ENCODE peak calls at places on chromosomes 1 and 21, in four cellular contexts. A, I, Z and Y are unnamed samples. For H3K4me1, the result is how much of the 10 kb centered on the place peaks cover.

GRCh38 chr1:184030433-184031126 is 6.9 kb downstream of the COLGALT2 start:
- DNase-seq in A (no peak), I (no peak), Z (no peak), Y (no peak)

GRCh38 chr1:36464605-36465393 is 615 bp upstream of the MRPS15 start:
- DNase-seq in I (peak), Z (peak), A (no peak), Y (no peak)

GRCh38 chr1:87714278-87714677 is 385.6 kb downstream of the LMO4 start:
- DNase-seq in I (no peak), Z (no peak), A (no peak), Y (no peak)

GRCh38 chr1:193322218-193322617 is 135.8 kb upstream of the B3GALT2 start:
- DNase-seq in I (peak), Z (no peak), A (no peak), Y (no peak)

GRCh38 chr1:23727362-23727811 is 15.9 kb upstream of the ELOA start:
- DNase-seq in Z (no peak), A (peak), I (peak), Y (peak)

GRCh38 chr1:187680823-187681222 is 852.1 kb downstream of the PLA2G4A start:
- DNase-seq in Z (no peak), A (no peak), I (peak), Y (no peak)

GRCh38 chr1:103248417-103249102 is 140.2 kb upstream of the COL11A1 start:
- DNase-seq in I (no peak), Z (no peak), A (no peak), Y (no peak)

GRCh38 chr1:152954436-152954835 is 7.4 kb downstream of the SPRR5 start:
- DNase-seq in I (no peak), Z (no peak), A (no peak), Y (no peak)

GRCh38 chr21:45355573-45355972 is 49.4 kb upstream of the COL18A1 start:
- DNase-seq in A (no peak), I (no peak), Z (no peak), Y (peak)

GRCh38 chr21:44793269-44794030 is 8.2 kb downstream of the UBE2G2 start:
- DNase-seq in Z (peak), A (peak), I (peak), Y (no peak)

GRCh38 chr1:244435562-244436205 is 16.0 kb downstream of the ADSS2 start:
- DNase-seq in Z (no peak), I (peak), A (no peak), Y (no peak)

GRCh38 chr1:205294175-205294913 is 27.2 kb downstream of the NUAK2 start:
- DNase-seq in I (peak), Z (no peak), A (peak), Y (no peak)

GRCh38 chr1:156387899-156388813 is 19.1 kb downstream of the RHBG start:
- DNase-seq in I (no peak), Z (peak), A (no peak), Y (no peak)

GRCh38 chr1:1225238-1225845 is 6.5 kb downstream of the SDF4 start:
- DNase-seq in Z (no peak), A (no peak), I (no peak), Y (no peak)

GRCh38 chr1:10696977-10697376 is 99.5 kb downstream of the CASZ1 start:
- DNase-seq in Z (no peak), A (no peak), I (peak), Y (no peak)

GRCh38 chr21:46096997-46097825 is 701 bp upstream of the COL6A2 start:
- DNase-seq in Z (no peak), I (no peak), A (peak), Y (peak)

GRCh38 chr1:198269352-198269940 is 112.6 kb downstream of the NEK7 start:
- DNase-seq in Z (no peak), I (no peak), A (no peak), Y (no peak)

GRCh38 chr1:186442651-186443114 is 18.2 kb downstream of the PDC start:
- DNase-seq in Z (no peak), A (no peak), I (peak), Y (no peak)

GRCh38 chr1:85569122-85569521 is 11.4 kb upstream of the CCN1 start:
- DNase-seq in I (peak), A (no peak), Z (no peak), Y (no peak)

GRCh38 chr1:78676347-78676982 is 26.8 kb downstream of the IFI44 start:
- DNase-seq in I (peak), Z (peak), A (peak), Y (no peak)

GRCh38 chr1:18160290-18160942 is 52.8 kb downstream of the IGSF21 start:
- DNase-seq in I (no peak), A (no peak), Z (no peak), Y (peak)

GRCh38 chr1:222616535-222616934 is 1.4 kb upstream of the MIA3 start:
- DNase-seq in A (peak), Z (no peak), I (peak), Y (no peak)

GRCh38 chr1:37423810-37424209 is 50.6 kb upstream of the ZC3H12A start:
- DNase-seq in Z (peak), A (no peak), I (no peak), Y (no peak)

GRCh38 chr1:59570524-59570923 is 244.2 kb upstream of the HOOK1 start:
- DNase-seq in I (peak), A (no peak), Z (peak), Y (no peak)

GRCh38 chr21:36321325-36322082 is 1.5 kb downstream of the MORC3 start:
- DNase-seq in I (peak), Z (no peak), A (no peak), Y (no peak)

GRCh38 chr1:11691302-11691914 is at the start of gene DRAXIN:
- DNase-seq in I (no peak), A (no peak), Z (no peak), Y (peak)

GRCh38 chr1:198064181-198064580 is 92.6 kb upstream of the NEK7 start:
- DNase-seq in Z (no peak), I (peak), A (no peak), Y (no peak)

GRCh38 chr1:184060316-184060715 is 8.8 kb downstream of the TSEN15 start:
- DNase-seq in Z (no peak), I (peak), A (no peak), Y (no peak)

GRCh38 chr1:31752258-31752657 is 11.9 kb downstream of the ADGRB2 start:
- DNase-seq in I (no peak), A (no peak), Z (no peak), Y (no peak)

DNA sequence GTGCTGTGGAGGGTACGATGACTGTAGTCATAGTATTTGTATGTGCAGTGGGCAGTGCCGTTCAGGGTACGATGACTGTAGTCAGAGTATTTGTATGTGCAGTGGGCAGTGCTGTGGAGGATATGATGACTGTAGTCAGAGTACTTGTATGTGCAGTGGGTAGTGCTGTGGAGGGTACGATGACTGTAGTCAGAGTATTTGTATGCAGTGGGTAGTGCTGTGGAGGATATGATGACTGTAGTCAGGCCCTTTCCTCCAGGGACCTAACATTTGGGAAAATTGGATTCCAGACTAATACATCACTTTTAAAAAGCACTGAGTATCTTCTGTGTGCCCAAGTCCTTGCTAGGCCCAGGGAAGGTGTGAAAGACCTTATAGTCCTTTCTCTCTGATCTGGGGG is 2.9 kb downstream of the ZNF672 start:
- DNase-seq in I (no peak), A (no peak), Z (no peak), Y (no peak)
- H3K4me1 ChIP-seq in I (under half), A (under half), Z (under half), Y (under half)

GRCh38 chr1:89720839-89721238 is 87.9 kb downstream of the LRRC8C start:
- DNase-seq in I (no peak), A (no peak), Z (no peak), Y (no peak)

GRCh38 chr1:89723144-89723543 is 90.2 kb downstream of the LRRC8C start:
- DNase-seq in I (no peak), Z (no peak), A (no peak), Y (no peak)

GRCh38 chr1:89723863-89724262 is 90.9 kb downstream of the LRRC8C start:
- DNase-seq in A (peak), I (peak), Z (no peak), Y (no peak)

GRCh38 chr1:89719502-89720306 is 86.8 kb downstream of the LRRC8C start:
- DNase-seq in I (peak), A (no peak), Z (peak), Y (no peak)

GRCh38 chr1:89721351-89721750 is 88.4 kb downstream of the LRRC8C start:
- DNase-seq in Z (peak), A (no peak), I (peak), Y (no peak)
- H3K27ac ChIP-seq in Z (peak), A (peak), I (no peak), Y (no peak)

DNA sequence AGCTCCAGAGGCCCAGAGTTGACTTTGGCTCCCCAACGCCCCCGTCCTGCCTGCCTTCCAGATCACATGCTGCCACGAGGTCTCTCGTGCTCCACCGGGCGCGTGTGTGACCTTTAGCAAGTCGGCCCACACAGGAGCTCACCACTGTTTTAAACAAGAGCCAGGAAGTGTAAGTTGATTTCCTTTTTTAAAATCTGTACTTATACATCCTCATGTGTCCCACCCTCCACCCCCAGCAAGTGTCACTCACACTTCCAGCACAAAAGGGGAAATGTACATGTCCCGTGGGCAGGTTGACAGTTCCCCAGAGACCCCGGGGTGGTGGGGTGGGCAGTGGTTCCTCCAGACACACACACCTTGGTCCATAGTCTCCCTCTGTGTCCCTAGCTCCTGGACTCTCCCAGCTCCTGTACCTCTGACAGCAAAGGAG is 84.4 kb downstream of the STUM start:
- DNase-seq in I (no peak), A (peak), Z (no peak), Y (no peak)
- H3K4me1 ChIP-seq in I (under half), A (under half), Z (under half), Y (under half)

DNA sequence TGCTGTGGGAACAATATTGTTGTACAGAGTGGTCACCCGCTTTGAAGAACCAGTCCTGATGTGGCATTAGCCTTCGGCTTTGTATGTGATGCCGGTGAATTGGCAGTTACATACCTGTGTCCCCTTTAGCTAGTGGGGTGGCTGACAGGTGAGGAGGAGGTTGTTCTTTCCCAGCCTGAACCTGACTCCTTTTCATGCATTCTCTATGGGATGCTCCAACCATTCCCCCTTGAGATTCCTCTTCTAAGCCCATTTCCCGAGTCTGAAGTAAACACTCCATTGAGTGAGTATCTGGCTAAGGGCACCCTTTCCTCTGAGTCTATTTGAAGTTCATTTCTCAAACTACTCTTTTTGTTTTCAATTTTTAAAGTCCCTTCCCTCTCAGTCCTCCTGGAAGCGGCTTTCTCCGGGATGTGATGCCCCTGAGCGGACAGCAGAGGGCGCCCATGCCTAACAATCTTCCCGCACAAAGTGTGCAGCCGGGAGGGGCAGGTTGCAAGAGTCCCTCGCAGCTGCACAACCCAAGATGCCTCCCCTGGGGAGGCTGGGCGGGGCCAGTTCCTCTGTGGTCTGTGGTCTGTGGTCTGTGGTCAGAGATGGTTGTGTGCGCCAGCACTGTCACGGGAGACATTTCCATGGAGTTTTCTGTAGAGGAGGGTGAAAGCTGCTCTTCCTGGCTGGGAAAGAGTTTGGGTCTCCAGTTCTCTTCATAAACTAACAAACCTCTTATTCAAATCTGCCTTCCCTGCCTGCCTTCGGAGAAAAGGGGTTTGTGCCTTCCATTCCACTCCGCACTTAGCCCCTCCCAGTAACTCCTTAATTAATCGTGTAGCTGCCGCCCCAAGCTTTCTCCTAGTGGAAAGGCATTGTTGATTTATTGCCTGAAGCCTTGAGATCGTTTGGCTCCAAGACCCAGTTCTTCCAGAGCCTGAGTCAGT is 36.4 kb upstream of the LMX1A start:
- DNase-seq in Z (peak), I (peak), A (peak), Y (peak)
- H3K27ac ChIP-seq in Z (no peak), I (no peak), A (peak), Y (no peak)

GRCh38 chr1:208122612-208123358 is 121.4 kb downstream of the PLXNA2 start:
- DNase-seq in A (no peak), Z (no peak), I (no peak), Y (no peak)
- H3K4me1 ChIP-seq in A (under half), Z (under half), I (under half), Y (under half)

DNA sequence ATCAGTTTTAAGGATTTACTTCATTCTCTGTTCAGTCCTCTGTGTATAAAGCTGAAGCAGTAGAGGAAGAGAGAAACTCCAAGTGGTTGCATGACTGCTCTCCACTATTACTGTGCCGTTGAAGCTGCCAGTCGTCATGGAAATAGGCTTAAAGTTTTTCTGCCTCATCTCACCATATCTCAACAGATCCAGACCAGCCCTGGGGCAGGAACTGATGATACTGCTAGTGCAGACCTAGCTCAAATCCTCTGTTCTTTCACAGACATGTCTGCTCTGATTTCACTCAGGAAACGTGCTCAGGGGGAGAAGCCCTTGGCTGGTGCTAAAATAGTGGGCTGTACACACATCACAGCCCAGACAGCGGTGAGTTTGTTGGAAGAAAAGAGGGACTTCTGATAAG is 22.3 kb upstream of the STRIP1 start:
- DNase-seq in A (no peak), I (no peak), Z (no peak), Y (no peak)
- H3K27ac ChIP-seq in A (no peak), I (no peak), Z (peak), Y (no peak)

DNA sequence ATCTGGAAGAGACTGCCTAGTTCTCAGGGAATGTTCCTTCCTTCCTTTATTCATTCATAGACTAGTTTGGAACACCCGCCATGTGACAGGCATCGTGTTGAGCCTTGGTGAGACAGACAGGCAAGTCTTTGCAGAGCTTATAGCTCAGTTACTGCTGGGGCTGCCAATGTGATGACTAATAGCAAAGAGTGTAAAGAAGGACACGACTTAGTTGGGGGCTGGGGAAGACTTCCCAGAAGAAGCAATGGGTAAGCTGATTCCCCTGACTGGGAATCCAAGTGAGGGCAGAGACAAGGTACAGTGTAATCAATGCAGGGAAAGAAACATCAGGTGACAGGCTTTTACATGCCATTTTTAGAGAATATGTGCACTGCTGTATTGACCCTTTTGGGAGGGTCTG is 51.2 kb downstream of the TENT5C start:
- DNase-seq in A (no peak), Z (no peak), I (peak), Y (no peak)
- H3K4me1 ChIP-seq in A (under half), Z (half or more), I (under half), Y (under half)